ENCODE peak calls at places on chromosome 18, in six cellular contexts. P is GM23248, V is MM.1S, T is OCI-LY7, J is PC-3, W is neural progenitor cell. Z is an unnamed sample.

GRCh38 chr18:31741096-31741735 is 19.5 kb downstream of the SLC25A52 start:
- DNase-seq in J (peak; percentile 47), W (peak; percentile 45), T (peak; percentile 13), V (peak; percentile 51), P (peak; percentile 33), Z (peak; percentile 54)

GRCh38 chr18:11834772-11835171 is 16.4 kb upstream of the CHMP1B start:
- DNase-seq in P (no peak), J (no peak), T (no peak), V (no peak), W (no peak), Z (no peak)

GRCh38 chr18:23939366-23939765 is 75.2 kb upstream of the TTC39C start:
- DNase-seq in W (no peak), T (no peak), P (no peak), V (no peak), J (no peak), Z (no peak)

GRCh38 chr18:37188016-37188791 is 359.3 kb downstream of the KIAA1328 start:
- DNase-seq in W (peak; percentile 54), P (peak; percentile 37), T (no peak), V (no peak), J (no peak), Z (no peak)

GRCh38 chr18:3150274-3150673 is 69.5 kb downstream of the MYOM1 start:
- DNase-seq in W (no peak), P (no peak), J (no peak), V (no peak), T (no peak), Z (no peak)

GRCh38 chr18:67199993-67200617 is 316.4 kb downstream of the DSEL start:
- DNase-seq in P (peak; percentile 60), T (peak; percentile 16), W (peak; percentile 60), V (peak; percentile 75), J (peak; percentile 80), Z (peak; percentile 57)

GRCh38 chr18:6294119-6294784 is 120.5 kb downstream of the L3MBTL4 start:
- DNase-seq in P (no peak), W (no peak), T (no peak), J (no peak), V (peak; percentile 63), Z (no peak)

GRCh38 chr18:44526705-44527415 is 153.8 kb upstream of the SETBP1 start:
- DNase-seq in T (no peak), W (no peak), V (no peak), P (no peak), J (no peak), Z (no peak)

GRCh38 chr18:58254873-58255511 is 211.0 kb downstream of the NEDD4L start:
- DNase-seq in J (peak; percentile 26), W (peak; percentile 50), T (no peak), V (no peak), P (no peak), Z (no peak)

GRCh38 chr18:37265382-37265781 is 300.2 kb downstream of the CELF4 start:
- DNase-seq in T (no peak), W (no peak), J (no peak), P (no peak), V (no peak), Z (no peak)

GRCh38 chr18:24090876-24091275 is 48.0 kb upstream of the CABYR start:
- DNase-seq in P (no peak), V (no peak), T (no peak), J (no peak), W (no peak), Z (no peak)

GRCh38 chr18:58105206-58105907 is 61.3 kb downstream of the NEDD4L start:
- DNase-seq in P (no peak), W (no peak), V (no peak), J (no peak), T (no peak), Z (no peak)

GRCh38 chr18:53375641-53376040 is 848.8 kb downstream of the MBD2 start:
- DNase-seq in P (no peak), V (no peak), W (no peak), J (no peak), T (no peak), Z (peak; percentile 32)

GRCh38 chr18:53556450-53556849 is 668.0 kb downstream of the MBD2 start:
- DNase-seq in J (no peak), W (no peak), P (no peak), T (no peak), V (no peak), Z (no peak)

GRCh38 chr18:48782381-48782841 is 168.4 kb downstream of the SMAD7 start:
- DNase-seq in P (peak; percentile 85), T (no peak), W (no peak), V (no peak), J (no peak), Z (peak; percentile 38)

GRCh38 chr18:48167901-48168300 is 237.4 kb upstream of the SMAD2 start:
- DNase-seq in V (no peak), T (no peak), J (no peak), P (no peak), W (peak; percentile 21), Z (peak; percentile 79)

GRCh38 chr18:43303376-43303775 is 26.1 kb upstream of the SYT4 start:
- DNase-seq in J (peak; percentile 7), P (no peak), V (no peak), W (no peak), T (no peak), Z (no peak)

GRCh38 chr18:55354795-55355194 is 233.2 kb downstream of the TCF4 start:
- DNase-seq in T (no peak), V (no peak), P (peak; percentile 31), J (no peak), W (no peak), Z (no peak)

GRCh38 chr18:45173799-45174519 is 441.3 kb upstream of the SLC14A2 start:
- DNase-seq in W (no peak), T (no peak), J (no peak), V (no peak), P (no peak), Z (no peak)

GRCh38 chr18:525066-525797 is 24.7 kb upstream of the COLEC12 start:
- DNase-seq in P (peak; percentile 88), V (no peak), W (no peak), J (peak; percentile 63), T (no peak), Z (no peak)

GRCh38 chr18:527136-527535 is 26.6 kb upstream of the COLEC12 start:
- DNase-seq in T (no peak), V (no peak), J (no peak), P (no peak), W (no peak), Z (no peak)

GRCh38 chr18:526681-527080 is 26.2 kb upstream of the COLEC12 start:
- DNase-seq in P (no peak), W (no peak), J (no peak), T (no peak), V (no peak), Z (no peak)

GRCh38 chr18:519019-519879 is 18.7 kb upstream of the COLEC12 start:
- DNase-seq in W (no peak), P (peak; percentile 45), T (no peak), J (no peak), V (no peak), Z (peak; percentile 30)

DNA sequence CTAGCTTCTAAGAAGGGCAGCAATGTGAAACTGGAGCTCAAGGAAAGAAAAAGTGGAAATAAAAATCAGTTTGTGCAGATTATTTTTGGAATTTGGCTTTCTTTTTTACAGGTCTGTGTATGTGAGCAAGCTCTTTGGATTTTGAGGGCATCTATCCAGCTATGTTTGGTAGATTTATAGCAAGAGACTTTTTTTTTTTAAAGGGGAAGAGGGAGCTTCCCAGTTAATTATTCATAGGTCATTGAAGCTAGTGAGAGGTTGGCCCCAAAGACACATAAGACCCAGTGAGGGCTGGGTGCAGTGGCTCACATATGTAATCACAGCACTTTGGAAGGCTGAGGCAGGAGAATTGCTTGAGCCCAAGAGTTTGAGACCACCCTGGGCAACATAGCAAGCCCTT is 24.0 kb upstream of the COLEC12 start:
- DNase-seq in V (no peak), W (no peak), T (no peak), J (peak; percentile 23), P (peak; percentile 81), Z (peak; percentile 12)
- TF ChIP-seq EZH2phosphoT487 in V (no peak), W (no peak), T (no peak), J (no peak), P (no peak), Z (no peak)

GRCh38 chr18:8605974-8606373 is 3.3 kb upstream of the RAB12 start:
- DNase-seq in J (no peak), P (no peak), W (no peak), V (no peak), T (no peak), Z (no peak)
- TF ChIP-seq EZH2phosphoT487 in J (no peak), P (no peak), W (no peak), V (no peak), T (no peak), Z (no peak)

GRCh38 chr18:35284846-35285245 is 5.2 kb downstream of the ZSCAN30 start:
- DNase-seq in T (no peak), W (no peak), J (no peak), V (no peak), P (no peak), Z (no peak)

GRCh38 chr18:35278969-35279368 is 11.1 kb downstream of the ZSCAN30 start:
- DNase-seq in W (no peak), P (no peak), T (no peak), V (no peak), J (no peak), Z (no peak)

GRCh38 chr18:35283923-35284794 is 5.9 kb downstream of the ZSCAN30 start:
- DNase-seq in T (peak; percentile 22), P (no peak), J (no peak), W (no peak), V (no peak), Z (no peak)

GRCh38 chr18:35278085-35278484 is 11.9 kb downstream of the ZSCAN30 start:
- DNase-seq in J (no peak), V (no peak), T (no peak), P (no peak), W (no peak), Z (no peak)

DNA sequence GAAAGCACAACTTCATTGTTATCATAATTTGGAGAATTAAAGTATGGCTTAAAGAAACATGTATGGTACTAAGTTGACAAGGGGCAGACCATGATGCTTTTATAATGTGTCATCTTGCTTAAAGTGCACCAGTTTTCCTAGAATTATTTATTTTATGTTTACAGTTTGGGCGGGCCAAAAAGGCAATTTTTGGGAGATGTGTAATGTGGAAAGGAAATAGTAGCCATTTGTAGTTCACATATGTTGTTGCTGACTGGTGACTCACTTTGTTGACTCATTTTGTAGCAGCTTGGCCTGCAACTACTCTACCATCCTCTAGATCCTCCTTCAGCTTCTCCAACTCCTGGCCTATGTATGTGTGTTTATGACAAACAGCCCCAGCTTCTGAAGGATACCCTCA is 7.7 kb downstream of the ZSCAN30 start:
- DNase-seq in P (peak; percentile 94), V (no peak), J (peak; percentile 72), W (no peak), T (no peak), Z (no peak)
- TF ChIP-seq EZH2phosphoT487 in P (no peak), V (no peak), J (no peak), W (no peak), T (no peak), Z (no peak)

GRCh38 chr18:41396211-41396610 is 558.8 kb upstream of the PIK3C3 start:
- DNase-seq in T (no peak), W (no peak), J (no peak), V (no peak), P (no peak), Z (peak; percentile 61)

GRCh38 chr18:41389936-41390667 is 564.9 kb upstream of the PIK3C3 start:
- DNase-seq in T (no peak), W (no peak), J (peak; percentile 19), P (no peak), V (no peak), Z (no peak)

GRCh38 chr18:41391616-41392610 is 563.1 kb upstream of the PIK3C3 start:
- DNase-seq in V (peak; percentile 22), W (peak; percentile 85), J (peak; percentile 54), T (no peak), P (peak; percentile 80), Z (peak; percentile 85)

GRCh38 chr18:41396861-41397260 is 558.2 kb upstream of the PIK3C3 start:
- DNase-seq in P (no peak), J (peak; percentile 43), T (no peak), W (no peak), V (no peak), Z (peak; percentile 5)

GRCh38 chr18:41395695-41396094 is 559.3 kb upstream of the PIK3C3 start:
- DNase-seq in P (no peak), V (no peak), W (no peak), T (no peak), J (peak; percentile 73), Z (peak; percentile 41)
- TF ChIP-seq EZH2phosphoT487 in P (no peak), V (no peak), W (no peak), T (no peak), J (no peak), Z (no peak)

Z was measured in hepatocyte.